ENCODE peak calls at places on chromosomes 2 and 18, in ten cellular contexts. One of them, this sample, is unnamed.

GRCh38 chr18:79937103-79937860 is 14.2 kb downstream of the SLC66A2 start:
- DNase-seq in body of pancreas: no peak
- DNase-seq in endodermal cell: peak
- DNase-seq in adrenal gland: no peak
- DNase-seq in upper lobe of right lung: peak
- DNase-seq in left ventricle myocardium inferior: no peak
- DNase-seq in skeletal muscle cell: no peak
- DNase-seq in Caco-2: no peak
- DNase-seq in cardiac fibroblast: no peak
- DNase-seq in CD4-positive, alpha-beta memory T cell: no peak
- DNase-seq in this sample: no peak

GRCh38 chr2:238409341-238410200 is 17.2 kb upstream of the ASB1 start:
- DNase-seq in body of pancreas: no peak
- DNase-seq in endodermal cell: no peak
- DNase-seq in adrenal gland: no peak
- DNase-seq in upper lobe of right lung: no peak
- DNase-seq in left ventricle myocardium inferior: no peak
- DNase-seq in skeletal muscle cell: no peak
- DNase-seq in Caco-2: no peak
- DNase-seq in cardiac fibroblast: no peak
- DNase-seq in CD4-positive, alpha-beta memory T cell: no peak
- DNase-seq in this sample: no peak

GRCh38 chr18:79588636-79589481 is 90.7 kb upstream of the CTDP1 start:
- DNase-seq in body of pancreas: peak
- DNase-seq in endodermal cell: peak
- DNase-seq in adrenal gland: peak
- DNase-seq in upper lobe of right lung: peak
- DNase-seq in left ventricle myocardium inferior: peak
- DNase-seq in skeletal muscle cell: peak
- DNase-seq in Caco-2: no peak
- DNase-seq in cardiac fibroblast: peak
- DNase-seq in CD4-positive, alpha-beta memory T cell: no peak
- DNase-seq in this sample: no peak

GRCh38 chr18:3451166-3451988 is 1.4 kb downstream of the TGIF1 start:
- DNase-seq in body of pancreas: peak
- DNase-seq in endodermal cell: peak
- DNase-seq in adrenal gland: peak
- DNase-seq in upper lobe of right lung: peak
- DNase-seq in left ventricle myocardium inferior: peak
- DNase-seq in skeletal muscle cell: no peak
- DNase-seq in Caco-2: peak
- DNase-seq in cardiac fibroblast: peak
- DNase-seq in CD4-positive, alpha-beta memory T cell: peak
- DNase-seq in this sample: peak

GRCh38 chr2:86441392-86441788 is 219 bp downstream of the KDM3A start:
- DNase-seq in body of pancreas: peak
- DNase-seq in endodermal cell: no peak
- DNase-seq in adrenal gland: peak
- DNase-seq in upper lobe of right lung: no peak
- DNase-seq in left ventricle myocardium inferior: no peak
- DNase-seq in skeletal muscle cell: no peak
- DNase-seq in Caco-2: no peak
- DNase-seq in cardiac fibroblast: peak
- DNase-seq in CD4-positive, alpha-beta memory T cell: no peak
- DNase-seq in this sample: no peak

GRCh38 chr2:130318906-130319305 is 23.8 kb upstream of the IMP4 start:
- DNase-seq in body of pancreas: no peak
- DNase-seq in endodermal cell: no peak
- DNase-seq in adrenal gland: no peak
- DNase-seq in upper lobe of right lung: no peak
- DNase-seq in left ventricle myocardium inferior: no peak
- DNase-seq in skeletal muscle cell: no peak
- DNase-seq in Caco-2: no peak
- DNase-seq in cardiac fibroblast: no peak
- DNase-seq in CD4-positive, alpha-beta memory T cell: no peak
- DNase-seq in this sample: no peak

GRCh38 chr2:146414456-146414855 is 1430.4 kb upstream of the ACVR2A start:
- DNase-seq in body of pancreas: no peak
- DNase-seq in endodermal cell: no peak
- DNase-seq in adrenal gland: no peak
- DNase-seq in upper lobe of right lung: no peak
- DNase-seq in left ventricle myocardium inferior: no peak
- DNase-seq in skeletal muscle cell: no peak
- DNase-seq in Caco-2: no peak
- DNase-seq in cardiac fibroblast: no peak
- DNase-seq in CD4-positive, alpha-beta memory T cell: no peak
- DNase-seq in this sample: no peak

GRCh38 chr2:181891966-181892794 is 650 bp downstream of the ITPRID2 start:
- DNase-seq in body of pancreas: peak
- DNase-seq in endodermal cell: peak
- DNase-seq in adrenal gland: peak
- DNase-seq in upper lobe of right lung: peak
- DNase-seq in left ventricle myocardium inferior: peak
- DNase-seq in skeletal muscle cell: no peak
- DNase-seq in Caco-2: peak
- DNase-seq in cardiac fibroblast: peak
- DNase-seq in CD4-positive, alpha-beta memory T cell: peak
- DNase-seq in this sample: peak

GRCh38 chr2:205650450-205650849 is 31.9 kb upstream of the NRP2 start:
- DNase-seq in body of pancreas: no peak
- DNase-seq in endodermal cell: peak
- DNase-seq in adrenal gland: no peak
- DNase-seq in upper lobe of right lung: no peak
- DNase-seq in left ventricle myocardium inferior: no peak
- DNase-seq in skeletal muscle cell: peak
- DNase-seq in Caco-2: no peak
- DNase-seq in cardiac fibroblast: peak
- DNase-seq in CD4-positive, alpha-beta memory T cell: no peak
- DNase-seq in this sample: no peak

GRCh38 chr2:126752876-126753275 is 96.9 kb downstream of the GYPC start:
- DNase-seq in body of pancreas: no peak
- DNase-seq in endodermal cell: no peak
- DNase-seq in adrenal gland: no peak
- DNase-seq in upper lobe of right lung: no peak
- DNase-seq in left ventricle myocardium inferior: no peak
- DNase-seq in skeletal muscle cell: no peak
- DNase-seq in Caco-2: no peak
- DNase-seq in cardiac fibroblast: no peak
- DNase-seq in CD4-positive, alpha-beta memory T cell: no peak
- DNase-seq in this sample: no peak

GRCh38 chr2:122660786-122661634 is 905.6 kb downstream of the TSN start:
- DNase-seq in body of pancreas: no peak
- DNase-seq in endodermal cell: peak
- DNase-seq in adrenal gland: no peak
- DNase-seq in upper lobe of right lung: no peak
- DNase-seq in left ventricle myocardium inferior: no peak
- DNase-seq in skeletal muscle cell: no peak
- DNase-seq in Caco-2: no peak
- DNase-seq in cardiac fibroblast: no peak
- DNase-seq in CD4-positive, alpha-beta memory T cell: no peak
- DNase-seq in this sample: no peak

GRCh38 chr2:240983996-240984498 is 14.4 kb upstream of the SNED1 start:
- DNase-seq in body of pancreas: peak
- DNase-seq in endodermal cell: no peak
- DNase-seq in adrenal gland: peak
- DNase-seq in upper lobe of right lung: no peak
- DNase-seq in left ventricle myocardium inferior: peak
- DNase-seq in skeletal muscle cell: no peak
- DNase-seq in Caco-2: no peak
- DNase-seq in cardiac fibroblast: no peak
- DNase-seq in CD4-positive, alpha-beta memory T cell: no peak
- DNase-seq in this sample: no peak

GRCh38 chr2:240981273-240981672 is 17.1 kb upstream of the SNED1 start:
- DNase-seq in body of pancreas: no peak
- DNase-seq in endodermal cell: no peak
- DNase-seq in adrenal gland: no peak
- DNase-seq in upper lobe of right lung: peak
- DNase-seq in left ventricle myocardium inferior: no peak
- DNase-seq in skeletal muscle cell: no peak
- DNase-seq in Caco-2: no peak
- DNase-seq in cardiac fibroblast: peak
- DNase-seq in CD4-positive, alpha-beta memory T cell: no peak
- DNase-seq in this sample: no peak

GRCh38 chr2:240981871-240982800 is 16.3 kb upstream of the SNED1 start:
- DNase-seq in body of pancreas: no peak
- DNase-seq in endodermal cell: no peak
- DNase-seq in adrenal gland: peak
- DNase-seq in upper lobe of right lung: no peak
- DNase-seq in left ventricle myocardium inferior: peak
- DNase-seq in skeletal muscle cell: no peak
- DNase-seq in Caco-2: no peak
- DNase-seq in cardiac fibroblast: no peak
- DNase-seq in CD4-positive, alpha-beta memory T cell: no peak
- DNase-seq in this sample: no peak

GRCh38 chr2:240982821-240983281 is 15.6 kb upstream of the SNED1 start:
- DNase-seq in body of pancreas: no peak
- DNase-seq in endodermal cell: no peak
- DNase-seq in adrenal gland: peak
- DNase-seq in upper lobe of right lung: no peak
- DNase-seq in left ventricle myocardium inferior: peak
- DNase-seq in skeletal muscle cell: no peak
- DNase-seq in Caco-2: no peak
- DNase-seq in cardiac fibroblast: no peak
- DNase-seq in CD4-positive, alpha-beta memory T cell: no peak
- DNase-seq in this sample: no peak

GRCh38 chr2:240983361-240983995 is 14.9 kb upstream of the SNED1 start:
- DNase-seq in body of pancreas: peak
- DNase-seq in endodermal cell: peak
- DNase-seq in adrenal gland: peak
- DNase-seq in upper lobe of right lung: peak
- DNase-seq in left ventricle myocardium inferior: peak
- DNase-seq in skeletal muscle cell: no peak
- DNase-seq in Caco-2: peak
- DNase-seq in cardiac fibroblast: peak
- DNase-seq in CD4-positive, alpha-beta memory T cell: peak
- DNase-seq in this sample: no peak
- H3K4me3 ChIP-seq in body of pancreas: no peak
- H3K4me3 ChIP-seq in endodermal cell: no peak
- H3K4me3 ChIP-seq in adrenal gland: no peak
- H3K4me3 ChIP-seq in upper lobe of right lung: no peak
- H3K4me3 ChIP-seq in left ventricle myocardium inferior: no peak
- H3K4me3 ChIP-seq in skeletal muscle cell: no peak
- H3K4me3 ChIP-seq in Caco-2: no peak
- H3K4me3 ChIP-seq in cardiac fibroblast: no peak
- H3K4me3 ChIP-seq in CD4-positive, alpha-beta memory T cell: no peak
- H3K4me3 ChIP-seq in this sample: no peak

GRCh38 chr2:171771463-171771862 is 84.2 kb downstream of the DYNC1I2 start:
- DNase-seq in body of pancreas: no peak
- DNase-seq in endodermal cell: no peak
- DNase-seq in adrenal gland: no peak
- DNase-seq in upper lobe of right lung: no peak
- DNase-seq in left ventricle myocardium inferior: no peak
- DNase-seq in skeletal muscle cell: no peak
- DNase-seq in Caco-2: no peak
- DNase-seq in cardiac fibroblast: no peak
- DNase-seq in CD4-positive, alpha-beta memory T cell: no peak
- DNase-seq in this sample: no peak

GRCh38 chr2:171772373-171772772 is 85.1 kb downstream of the DYNC1I2 start:
- DNase-seq in body of pancreas: no peak
- DNase-seq in endodermal cell: no peak
- DNase-seq in adrenal gland: no peak
- DNase-seq in upper lobe of right lung: no peak
- DNase-seq in left ventricle myocardium inferior: no peak
- DNase-seq in skeletal muscle cell: no peak
- DNase-seq in Caco-2: no peak
- DNase-seq in cardiac fibroblast: no peak
- DNase-seq in CD4-positive, alpha-beta memory T cell: no peak
- DNase-seq in this sample: no peak
- H3K4me3 ChIP-seq in body of pancreas: no peak
- H3K4me3 ChIP-seq in endodermal cell: no peak
- H3K4me3 ChIP-seq in adrenal gland: no peak
- H3K4me3 ChIP-seq in upper lobe of right lung: no peak
- H3K4me3 ChIP-seq in left ventricle myocardium inferior: no peak
- H3K4me3 ChIP-seq in skeletal muscle cell: no peak
- H3K4me3 ChIP-seq in Caco-2: no peak
- H3K4me3 ChIP-seq in cardiac fibroblast: no peak
- H3K4me3 ChIP-seq in CD4-positive, alpha-beta memory T cell: no peak
- H3K4me3 ChIP-seq in this sample: no peak

GRCh38 chr2:96642564-96643350 is at the start of gene FER1L5:
- DNase-seq in body of pancreas: peak
- DNase-seq in endodermal cell: peak
- DNase-seq in adrenal gland: no peak
- DNase-seq in upper lobe of right lung: no peak
- DNase-seq in left ventricle myocardium inferior: no peak
- DNase-seq in skeletal muscle cell: no peak
- DNase-seq in Caco-2: no peak
- DNase-seq in cardiac fibroblast: peak
- DNase-seq in CD4-positive, alpha-beta memory T cell: no peak
- DNase-seq in this sample: no peak
- H3K4me3 ChIP-seq in body of pancreas: no peak
- H3K4me3 ChIP-seq in endodermal cell: no peak
- H3K4me3 ChIP-seq in adrenal gland: no peak
- H3K4me3 ChIP-seq in upper lobe of right lung: no peak
- H3K4me3 ChIP-seq in left ventricle myocardium inferior: peak
- H3K4me3 ChIP-seq in skeletal muscle cell: peak
- H3K4me3 ChIP-seq in Caco-2: no peak
- H3K4me3 ChIP-seq in cardiac fibroblast: peak
- H3K4me3 ChIP-seq in CD4-positive, alpha-beta memory T cell: no peak
- H3K4me3 ChIP-seq in this sample: no peak

DNA sequence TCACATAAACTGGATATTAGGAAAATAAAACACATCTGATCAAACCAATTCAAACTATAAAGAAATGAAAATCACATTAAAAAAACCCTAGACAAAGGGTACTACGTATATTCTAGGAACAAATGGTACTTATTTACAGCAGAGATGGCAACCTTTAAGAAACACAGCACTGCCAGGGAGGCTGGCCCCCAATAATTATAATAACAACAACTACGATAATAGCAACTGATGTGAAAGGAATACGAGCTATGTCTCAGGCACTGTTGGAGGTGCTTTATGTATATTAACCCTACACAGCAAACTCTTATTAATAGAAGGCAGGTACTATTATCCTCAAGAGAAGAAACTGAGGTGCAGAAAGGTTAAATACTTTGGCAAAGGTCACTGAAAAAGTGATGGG is 193.9 kb downstream of the NBAS start:
- DNase-seq in body of pancreas: no peak
- DNase-seq in endodermal cell: no peak
- DNase-seq in adrenal gland: no peak
- DNase-seq in upper lobe of right lung: no peak
- DNase-seq in left ventricle myocardium inferior: no peak
- DNase-seq in skeletal muscle cell: no peak
- DNase-seq in Caco-2: no peak
- DNase-seq in cardiac fibroblast: no peak
- DNase-seq in CD4-positive, alpha-beta memory T cell: no peak
- DNase-seq in this sample: no peak
- H3K4me3 ChIP-seq in body of pancreas: no peak
- H3K4me3 ChIP-seq in endodermal cell: no peak
- H3K4me3 ChIP-seq in adrenal gland: no peak
- H3K4me3 ChIP-seq in upper lobe of right lung: no peak
- H3K4me3 ChIP-seq in left ventricle myocardium inferior: no peak
- H3K4me3 ChIP-seq in skeletal muscle cell: no peak
- H3K4me3 ChIP-seq in Caco-2: no peak
- H3K4me3 ChIP-seq in cardiac fibroblast: no peak
- H3K4me3 ChIP-seq in CD4-positive, alpha-beta memory T cell: no peak
- H3K4me3 ChIP-seq in this sample: no peak